ENCODE peak calls at places on chromosomes 2 and 18, in five cellular contexts. Z is AG09319; X is T-helper 1 cell; W is lower leg skin; U is stimulated activated CD4-positive, alpha-beta T cell treated with anti-CD3 and anti-CD28 coated beads, Interleukin-4, amount 100 ng/mL, for 1 hour. B is an unnamed sample.

GRCh38 chr18:48828713-48829442 is 121.9 kb downstream of the SMAD7 start:
- DNase-seq in W (no peak), X (no peak), U (no peak), Z (no peak), B (no peak)

GRCh38 chr2:30108192-30108591 is 38.6 kb upstream of the YPEL5 start:
- DNase-seq in W (no peak), X (no peak), U (no peak), Z (no peak), B (no peak)

GRCh38 chr2:23464156-23464555 is 79.2 kb downstream of the KLHL29 start:
- DNase-seq in U (no peak), Z (no peak), W (no peak), X (no peak), B (no peak)

GRCh38 chr2:217289909-217290283 is 430.0 kb upstream of the TNP1 start:
- DNase-seq in W (no peak), X (no peak), Z (no peak), U (no peak), B (no peak)

GRCh38 chr2:65436169-65436824 is 3.9 kb upstream of the SPRED2 start:
- DNase-seq in X (peak; percentile 48), U (peak; percentile 29), W (peak; percentile 83), Z (peak; percentile 97), B (peak; percentile 65)

GRCh38 chr2:143730155-143730949 is 601.1 kb downstream of the ARHGAP15 start:
- DNase-seq in W (no peak), X (peak; percentile 71), U (no peak), Z (no peak), B (no peak)

GRCh38 chr2:102796337-102796736 is 34.5 kb downstream of the TMEM182 start:
- DNase-seq in W (no peak), X (no peak), Z (no peak), U (no peak), B (no peak)

GRCh38 chr2:212914392-212914791 is 237.0 kb downstream of the IKZF2 start:
- DNase-seq in U (no peak), X (no peak), Z (no peak), W (no peak), B (no peak)

GRCh38 chr18:435940-436339 is 64.6 kb downstream of the COLEC12 start:
- DNase-seq in Z (no peak), X (no peak), W (no peak), U (no peak), B (peak; percentile 67)

GRCh38 chr2:47334356-47335136 is 68.4 kb upstream of the MSH2 start:
- DNase-seq in Z (no peak), U (no peak), W (no peak), X (no peak), B (no peak)

GRCh38 chr2:26730950-26731349 is 33.1 kb upstream of the SLC35F6 start:
- DNase-seq in X (no peak), Z (no peak), W (no peak), U (no peak), B (no peak)

GRCh38 chr2:208062113-208062512 is 36.8 kb upstream of the PLEKHM3 start:
- DNase-seq in Z (no peak), X (peak; percentile 7), U (no peak), W (no peak), B (no peak)